ENCODE peak calls at places on chromosomes 13 and 19, in nine cellular contexts. L is HCT116; E is pancreas; Z is CD8-positive, alpha-beta T cell; N is GM23338; A is heart left ventricle; F is psoas muscle; X is OCI-LY7; J is fibroblast of pulmonary artery. Q is an unnamed sample.

GRCh38 chr13:103730407-103730806 is 664.2 kb upstream of the SLC10A2 start:
- DNase-seq in X (no peak), F (no peak), A (peak), J (no peak), L (no peak), N (peak), Z (no peak), E (no peak), Q (no peak)

GRCh38 chr13:94020833-94021232 is 458.6 kb downstream of the DCT start:
- DNase-seq in Z (no peak), E (no peak), A (no peak), F (no peak), J (no peak), L (no peak), X (no peak), N (no peak), Q (no peak)

GRCh38 chr13:114102521-114103288 is 29.7 kb downstream of the RASA3 start:
- DNase-seq in F (peak), N (no peak), J (no peak), E (peak), Z (no peak), X (no peak), L (no peak), A (peak), Q (peak)

GRCh38 chr19:38710928-38711725 is 33.1 kb downstream of the CAPN12 start:
- DNase-seq in N (no peak), L (no peak), A (peak), Z (no peak), X (no peak), J (no peak), F (peak), E (no peak), Q (no peak)

GRCh38 chr19:41427647-41428480 is 690 bp upstream of the B3GNT8 start:
- DNase-seq in E (peak), N (peak), X (no peak), A (no peak), L (no peak), F (no peak), Z (peak), J (no peak), Q (no peak)

GRCh38 chr13:101751488-101751887 is 299.0 kb downstream of the ITGBL1 start:
- DNase-seq in J (peak), A (no peak), Z (no peak), N (peak), L (no peak), E (no peak), F (no peak), X (no peak), Q (no peak)

GRCh38 chr19:35746087-35746462 is 624 bp downstream of the PSENEN start:
- DNase-seq in L (no peak), X (no peak), A (no peak), Z (no peak), F (no peak), E (no peak), J (no peak), N (no peak), Q (no peak)

GRCh38 chr13:97188207-97188606 is 33.9 kb upstream of the MBNL2 start:
- DNase-seq in X (no peak), F (no peak), L (no peak), Z (no peak), J (no peak), N (no peak), A (no peak), E (no peak), Q (no peak)

GRCh38 chr19:48639483-48640375 is 2.5 kb upstream of the DBP start:
- DNase-seq in N (peak), A (no peak), E (peak), J (no peak), X (no peak), Z (no peak), F (no peak), L (no peak), Q (peak)

GRCh38 chr19:3589439-3589838 is 4.2 kb downstream of the GIPC3 start:
- DNase-seq in Z (no peak), L (no peak), X (no peak), E (no peak), F (no peak), J (no peak), N (no peak), A (no peak), Q (no peak)

GRCh38 chr19:3359850-3360493 is 6.4 kb upstream of the NFIC start:
- DNase-seq in F (no peak), J (no peak), L (no peak), Z (no peak), A (peak), N (peak), E (peak), X (peak), Q (no peak)

GRCh38 chr13:113953561-113953960 is 20.3 kb downstream of the C13orf46 start:
- DNase-seq in J (no peak), N (no peak), F (peak), A (peak), L (no peak), E (peak), Z (no peak), X (no peak), Q (peak)

GRCh38 chr13:25046985-25047660 is 48.8 kb upstream of the PABPC3 start:
- DNase-seq in X (no peak), J (peak), F (no peak), N (peak), L (no peak), A (no peak), E (no peak), Z (no peak), Q (no peak)

GRCh38 chr19:1725100-1726064 is 27.9 kb upstream of the ONECUT3 start:
- DNase-seq in A (no peak), Z (peak), L (no peak), E (peak), J (peak), N (peak), F (no peak), X (no peak), Q (no peak)

GRCh38 chr13:25881946-25882574 is 169.8 kb downstream of the SHISA2 start:
- DNase-seq in X (no peak), Z (no peak), E (no peak), N (peak), A (no peak), J (no peak), L (no peak), F (no peak), Q (no peak)

GRCh38 chr13:29845440-29846056 is 4.9 kb downstream of the UBL3 start:
- DNase-seq in J (peak), F (no peak), A (no peak), N (no peak), Z (no peak), L (no peak), X (peak), E (no peak), Q (no peak)

GRCh38 chr13:111323950-111324651 is 3.7 kb downstream of the TEX29 start:
- DNase-seq in F (no peak), Z (no peak), N (no peak), E (no peak), X (no peak), L (no peak), A (no peak), J (no peak), Q (peak)

GRCh38 chr19:18425515-18426415 is 6.6 kb downstream of the SSBP4 start:
- DNase-seq in F (peak), J (peak), N (peak), Z (no peak), L (no peak), X (no peak), A (no peak), E (no peak), Q (no peak)

GRCh38 chr19:23440791-23441190 is 45.5 kb upstream of the ZNF91 start:
- DNase-seq in N (peak), X (peak), A (no peak), L (no peak), E (no peak), J (no peak), F (no peak), Z (no peak), Q (no peak)

GRCh38 chr19:39438270-39438934 is 2.7 kb upstream of the RPS16 start:
- DNase-seq in X (no peak), E (no peak), L (no peak), Z (no peak), A (no peak), J (peak), N (no peak), F (no peak), Q (no peak)

GRCh38 chr13:101291647-101292515 is 124.4 kb downstream of the NALCN start:
- DNase-seq in A (no peak), J (no peak), Z (no peak), E (no peak), X (no peak), N (no peak), F (no peak), L (no peak), Q (no peak)

GRCh38 chr13:50115695-50116094 is 100.5 kb downstream of the KCNRG start:
- DNase-seq in Z (no peak), F (no peak), L (no peak), E (no peak), A (no peak), N (no peak), J (no peak), X (no peak), Q (no peak)

GRCh38 chr13:26485786-26486185 is 71.7 kb upstream of the WASF3 start:
- DNase-seq in E (no peak), F (no peak), A (no peak), J (no peak), Z (no peak), X (no peak), N (no peak), L (no peak), Q (no peak)

GRCh38 chr13:40408602-40409001 is 257.8 kb downstream of the FOXO1 start:
- DNase-seq in J (peak), E (no peak), Z (no peak), A (no peak), F (no peak), L (peak), X (no peak), N (no peak), Q (no peak)

GRCh38 chr19:16067205-16067938 is 8.9 kb upstream of the TPM4 start:
- DNase-seq in X (no peak), L (peak), A (no peak), E (no peak), N (no peak), F (peak), J (peak), Z (no peak), Q (no peak)

GRCh38 chr13:114313061-114313860 is 1.0 kb upstream of the CHAMP1 start:
- DNase-seq in E (no peak), F (no peak), J (no peak), Z (no peak), A (no peak), X (peak), L (no peak), N (no peak), Q (no peak)

GRCh38 chr19:5001547-5002131 is 32.7 kb downstream of the KDM4B start:
- DNase-seq in L (peak), A (no peak), Z (peak), F (no peak), E (no peak), X (peak), N (peak), J (peak), Q (no peak)

GRCh38 chr13:105107781-105108180 is 1427.7 kb downstream of the EFNB2 start:
- DNase-seq in L (no peak), E (no peak), A (no peak), N (peak), X (no peak), Z (no peak), J (no peak), F (no peak), Q (no peak)

GRCh38 chr13:51136276-51136980 is 25.4 kb upstream of the C13orf42 start:
- DNase-seq in Z (no peak), E (no peak), N (no peak), A (no peak), J (no peak), F (no peak), X (no peak), L (no peak), Q (no peak)

GRCh38 chr13:22562116-22562515 is 618.7 kb upstream of the SGCG start:
- DNase-seq in L (no peak), N (no peak), J (no peak), F (no peak), X (no peak), A (no peak), E (no peak), Z (no peak), Q (no peak)

GRCh38 chr19:31611348-31611877 is 262.2 kb upstream of the TSHZ3 start:
- DNase-seq in J (no peak), N (no peak), Z (no peak), X (no peak), A (no peak), F (no peak), L (no peak), E (no peak), Q (no peak)

GRCh38 chr13:27281420-27281819 is 10.8 kb downstream of the RASL11A start:
- DNase-seq in L (no peak), Z (no peak), E (no peak), A (no peak), N (no peak), F (no peak), X (no peak), J (peak), Q (no peak)

GRCh38 chr19:34193876-34194275 is 21.6 kb downstream of the LSM14A start:
- DNase-seq in Z (no peak), N (no peak), X (no peak), A (no peak), J (no peak), F (no peak), E (no peak), L (no peak), Q (no peak)

DNA sequence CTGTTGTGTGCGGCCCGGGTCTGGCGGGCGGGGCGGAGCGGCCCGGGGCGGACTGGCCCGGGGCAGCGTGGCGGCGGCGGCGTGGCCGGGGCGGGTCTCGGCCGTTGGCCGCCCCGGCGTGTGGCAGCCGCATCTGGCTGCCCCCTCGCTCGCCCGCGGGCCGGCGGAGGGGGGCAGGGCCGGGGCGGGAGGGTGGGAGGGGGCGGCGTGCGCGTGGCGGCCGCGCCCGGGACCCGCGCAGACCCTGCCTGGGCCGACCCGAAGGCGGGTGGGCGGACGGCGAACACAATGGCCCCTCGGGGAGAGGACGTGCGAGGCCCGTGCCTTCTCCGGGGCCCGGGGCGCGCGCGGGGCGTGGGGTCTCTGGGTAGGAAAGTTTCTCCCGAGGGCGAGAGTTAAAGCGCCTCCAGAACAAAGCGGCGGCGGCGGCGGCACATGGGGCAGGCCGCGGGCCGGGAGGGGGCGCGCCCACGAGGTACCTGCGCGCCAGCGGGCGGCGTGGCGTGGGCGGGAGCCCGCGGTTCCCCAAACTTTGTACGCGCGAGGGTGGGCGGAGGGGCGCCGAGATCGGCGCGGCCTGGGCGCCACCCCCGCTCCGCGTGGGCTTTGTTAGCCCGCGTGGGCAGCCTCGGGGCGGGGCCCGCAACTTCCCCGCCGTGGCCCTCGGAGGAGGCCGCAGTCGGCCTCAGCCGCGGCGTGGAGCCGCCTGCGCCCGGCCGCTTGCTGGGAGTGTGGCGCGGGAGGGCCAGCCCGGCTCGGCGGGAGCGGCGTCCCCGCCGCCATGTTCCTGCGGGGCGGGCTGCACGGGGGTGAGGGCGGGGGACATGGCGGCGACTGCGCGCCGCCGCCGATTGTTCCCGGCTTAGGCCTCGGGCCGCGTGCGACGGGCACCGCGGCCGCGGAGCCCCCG is 764 bp downstream of the MIR17HG start:
- DNase-seq in A (peak), Z (peak), X (peak), J (peak), L (no peak), E (peak), F (peak), N (no peak), Q (peak)
- TF ChIP-seq CTCF in A (peak), Z (no peak), X (no peak), J (no peak), L (no peak), E (no peak), F (no peak), N (no peak), Q (no peak)

GRCh38 chr19:19552811-19553210 is 14.7 kb downstream of the CILP2 start:
- DNase-seq in L (no peak), E (no peak), N (peak), X (peak), J (peak), F (no peak), A (no peak), Z (no peak), Q (no peak)
- TF ChIP-seq CTCF in L (peak), E (peak), N (peak), X (peak), J (peak), F (peak), A (peak), Z (peak), Q (peak)

GRCh38 chr19:10835089-10835753 is 791 bp downstream of the TMED1 start:
- DNase-seq in Z (no peak), E (peak), J (no peak), L (no peak), F (peak), N (no peak), X (no peak), A (no peak), Q (peak)

GRCh38 chr19:10832659-10833296 is 3.2 kb downstream of the TMED1 start:
- DNase-seq in E (no peak), L (no peak), X (no peak), J (no peak), Z (no peak), F (no peak), N (no peak), A (no peak), Q (peak)

GRCh38 chr19:10836478-10837325 is 690 bp upstream of the TMED1 start:
- DNase-seq in E (peak), N (peak), A (peak), Z (peak), L (peak), F (peak), J (peak), X (peak), Q (peak)

GRCh38 chr19:10838377-10838776 is 2.4 kb upstream of the TMED1 start:
- DNase-seq in Z (no peak), J (no peak), E (no peak), L (no peak), A (no peak), N (no peak), F (no peak), X (no peak), Q (no peak)

GRCh38 chr19:10835754-10836477 is at the start of gene TMED1:
- DNase-seq in F (peak), Z (peak), L (peak), J (peak), N (peak), A (peak), X (peak), E (peak), Q (peak)
- TF ChIP-seq CTCF in F (peak), Z (no peak), L (peak), J (no peak), N (peak), A (peak), X (peak), E (no peak), Q (no peak)

DNA sequence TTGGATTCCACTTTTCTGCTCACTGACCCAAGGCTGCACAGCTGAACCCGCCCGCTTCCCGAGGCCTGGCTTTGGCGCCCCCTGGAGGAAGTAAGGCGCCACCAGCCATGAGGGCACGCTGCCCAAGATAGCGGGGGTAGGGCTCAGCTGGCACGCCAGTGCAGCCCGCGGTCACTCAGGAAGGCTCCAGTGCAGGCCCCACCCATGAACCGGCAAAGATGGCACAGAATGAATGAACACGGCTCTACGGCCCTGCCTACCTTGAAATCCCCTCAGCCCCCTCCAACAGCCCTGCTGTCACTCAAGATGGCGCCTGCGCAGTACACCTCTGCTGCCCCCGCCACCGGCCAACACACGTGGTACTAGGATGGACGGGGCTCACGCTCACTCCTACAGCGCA is 3.0 kb downstream of the PEG3 start:
- DNase-seq in F (peak), Z (no peak), E (peak), X (no peak), N (no peak), J (peak), A (peak), L (no peak), Q (no peak)
- TF ChIP-seq CTCF in F (peak), Z (no peak), E (peak), X (peak), N (peak), J (no peak), A (peak), L (peak), Q (peak)

DNA sequence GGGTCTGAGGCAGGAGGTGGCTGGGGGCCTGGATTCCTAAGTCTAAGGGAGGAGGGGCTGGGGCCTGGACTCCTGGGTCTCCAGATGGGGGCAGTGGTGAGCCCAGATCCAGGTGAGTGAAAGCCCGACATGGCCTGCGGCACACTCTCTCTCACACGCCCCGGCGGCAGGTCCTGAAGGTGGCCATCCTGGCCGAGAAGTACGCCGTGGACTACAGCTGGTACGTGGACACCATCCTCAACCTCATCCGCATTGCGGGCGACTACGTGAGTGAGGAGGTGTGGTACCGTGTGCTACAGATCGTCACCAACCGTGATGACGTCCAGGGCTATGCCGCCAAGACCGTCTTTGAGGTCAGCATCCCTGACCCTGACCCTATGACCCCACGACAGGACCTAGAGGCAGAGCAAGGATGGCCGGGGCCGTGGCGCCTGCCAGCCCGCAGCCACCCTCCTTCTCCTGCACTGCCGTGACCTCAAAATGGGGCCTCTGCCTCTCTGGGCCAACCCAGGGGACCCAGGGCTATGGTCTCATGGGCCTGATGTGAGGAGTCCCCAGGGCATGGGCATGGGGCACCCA is 13.2 kb downstream of the FUZ start:
- DNase-seq in X (peak), F (no peak), E (no peak), Z (no peak), J (no peak), L (no peak), N (peak), A (no peak), Q (no peak)
- TF ChIP-seq CTCF in X (peak), F (no peak), E (no peak), Z (no peak), J (peak), L (peak), N (peak), A (no peak), Q (no peak)

DNA sequence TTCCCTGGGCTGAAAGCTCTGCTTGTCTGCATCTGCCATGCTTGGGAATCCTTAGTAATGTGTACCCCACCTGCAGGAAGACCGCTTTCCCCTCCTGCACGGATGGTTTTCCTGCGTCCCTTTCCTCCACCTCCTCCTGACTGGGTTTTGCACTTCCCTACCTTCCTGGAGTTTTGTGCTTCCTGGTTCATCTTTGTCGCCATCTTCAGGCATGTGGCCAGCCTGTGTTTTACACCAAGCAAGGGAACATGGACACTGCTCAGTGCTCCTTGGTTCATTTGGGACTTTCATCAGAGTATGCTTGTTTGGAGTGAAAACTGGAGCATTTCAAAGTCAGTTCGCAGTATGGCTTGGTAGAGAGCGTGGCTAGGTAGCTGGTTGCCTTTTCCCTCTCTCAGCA is 30.7 kb downstream of the ERICH6B start:
- DNase-seq in E (no peak), N (peak), A (no peak), L (peak), F (no peak), X (no peak), J (no peak), Z (no peak), Q (no peak)
- TF ChIP-seq CTCF in E (no peak), N (peak), A (no peak), L (peak), F (no peak), X (peak), J (peak), Z (no peak), Q (no peak)

Q was measured in CD14-positive monocyte.